ENCODE peak calls at places on chromosome 9, in nine cellular contexts. J is stimulated activated CD8-positive, alpha-beta memory T cell treated with anti-CD3 and anti-CD28 coated beads, Interleukin-15, amount 100 ng/mL, for 4 hours; X is NT2/D1; T is T follicular helper cell; R is activated T-helper 1 cell treated with Interleukin-2 at 50 U/mL for 16 hours; P is RCC 7860; V is stimulated activated CD4-positive, alpha-beta T cell treated with anti-CD3 and anti-CD28 coated beads, TNF-alpha, amount 100 ng/mL, for 4 hours; H is heart left ventricle; A is ACHN. W is an unnamed sample.

GRCh38 chr9:28037968-28038367 is 464.7 kb upstream of the C9orf72 start:
- DNase-seq in J (no peak), X (no peak), T (no peak), R (no peak), P (no peak), V (no peak), H (no peak), A (no peak), W (no peak)

GRCh38 chr9:119639287-119639955 is 270.2 kb upstream of the BRINP1 start:
- DNase-seq in J (no peak), X (peak), T (no peak), R (no peak), P (no peak), V (no peak), H (no peak), A (peak), W (no peak)

GRCh38 chr9:137339045-137339444 is 37.0 kb upstream of the NRARP start:
- DNase-seq in J (no peak), X (no peak), T (no peak), R (no peak), P (no peak), V (no peak), H (no peak), A (no peak), W (no peak)

GRCh38 chr9:125932012-125932411 is 184.8 kb downstream of the PBX3 start:
- DNase-seq in J (no peak), X (no peak), T (no peak), R (no peak), P (peak), V (no peak), H (no peak), A (peak), W (no peak)

GRCh38 chr9:72396247-72397091 is 31.5 kb upstream of the ZFAND5 start:
- DNase-seq in J (no peak), X (no peak), T (no peak), R (no peak), P (no peak), V (no peak), H (no peak), A (no peak), W (no peak)

GRCh38 chr9:29176231-29176630 is 1603.0 kb upstream of the C9orf72 start:
- DNase-seq in J (no peak), X (no peak), T (no peak), R (no peak), P (no peak), V (no peak), H (no peak), A (no peak), W (no peak)

GRCh38 chr9:37994639-37995347 is 74.2 kb downstream of the SHB start:
- DNase-seq in J (no peak), X (no peak), T (no peak), R (no peak), P (peak), V (no peak), H (peak), A (no peak), W (no peak)

GRCh38 chr9:133634024-133634691 is 2.0 kb upstream of the DBH start:
- DNase-seq in J (no peak), X (no peak), T (no peak), R (no peak), P (no peak), V (no peak), H (no peak), A (no peak), W (no peak)

GRCh38 chr9:120697448-120697847 is 16.8 kb downstream of the MEGF9 start:
- DNase-seq in J (no peak), X (no peak), T (no peak), R (no peak), P (no peak), V (no peak), H (no peak), A (no peak), W (no peak)

GRCh38 chr9:13786131-13786530 is 506.6 kb upstream of the MPDZ start:
- DNase-seq in J (no peak), X (no peak), T (no peak), R (no peak), P (no peak), V (no peak), H (peak), A (no peak), W (no peak)

GRCh38 chr9:112743216-112743835 is 7.2 kb upstream of the SNX30 start:
- DNase-seq in J (no peak), X (no peak), T (no peak), R (no peak), P (no peak), V (no peak), H (no peak), A (no peak), W (no peak)

GRCh38 chr9:36849943-36850342 is 184.1 kb downstream of the PAX5 start:
- DNase-seq in J (no peak), X (no peak), T (no peak), R (no peak), P (no peak), V (no peak), H (no peak), A (no peak), W (no peak)

GRCh38 chr9:135797507-135798302 is 95.7 kb downstream of the KCNT1 start:
- DNase-seq in J (no peak), X (peak), T (no peak), R (no peak), P (no peak), V (no peak), H (no peak), A (peak), W (no peak)

GRCh38 chr9:22157271-22157670 is 148.2 kb upstream of the CDKN2B start:
- DNase-seq in J (no peak), X (no peak), T (no peak), R (no peak), P (peak), V (no peak), H (no peak), A (no peak), W (no peak)

GRCh38 chr9:99389087-99390033 is 167.3 kb downstream of the SEC61B start:
- DNase-seq in J (no peak), X (no peak), T (no peak), R (no peak), P (no peak), V (no peak), H (no peak), A (no peak), W (no peak)